ENCODE peak calls at places on chromosomes 7 and 10, in seven cellular contexts. U is AG08396; X is activated CD8-positive, alpha-beta memory T cell treated with anti-CD3 and anti-CD28 coated beads, Interleukin-2, amount 50 U/mL, for 48 hours; P is NT2/D1; B is Caco-2; K is left lobe of liver; E is stimulated activated CD8-positive, alpha-beta memory T cell treated with anti-CD3 and anti-CD28 coated beads, Interleukin-12 subunit alpha, Interleukin-12 subunit beta, amount 100 ng/mL, for 1 hour. Z is an unnamed sample.
A peak's percentile ranks its signal among the peaks of the same experiment; 100 is the strongest.

GRCh38 chr7:108736266-108736891 is 166.7 kb downstream of the DNAJB9 start:
- DNase-seq in K (no peak), E (no peak), X (no peak), P (no peak), B (peak; percentile 41), U (no peak), Z (no peak)

GRCh38 chr7:47601119-47601880 is 19.4 kb upstream of the TNS3 start:
- DNase-seq in E (no peak), K (no peak), P (no peak), U (no peak), B (no peak), X (no peak), Z (peak; percentile 79)

GRCh38 chr10:106311590-106311989 is 852.9 kb downstream of the SORCS1 start:
- DNase-seq in E (no peak), K (no peak), P (no peak), X (no peak), B (no peak), U (no peak), Z (no peak)

GRCh38 chr7:121480058-121480457 is 84.0 kb upstream of the FAM3C start:
- DNase-seq in B (peak; percentile 8), U (no peak), X (no peak), E (no peak), P (peak; percentile 42), K (no peak), Z (peak; percentile 80)

GRCh38 chr10:32095116-32095733 is 39.0 kb upstream of the KIF5B start:
- DNase-seq in X (no peak), K (no peak), U (no peak), P (no peak), B (peak; percentile 70), E (no peak), Z (peak; percentile 7)

GRCh38 chr10:29370092-29370611 is 81.3 kb downstream of the LYZL1 start:
- DNase-seq in X (no peak), U (no peak), P (no peak), B (no peak), E (no peak), K (no peak), Z (no peak)

GRCh38 chr7:127745445-127745844 is 93.5 kb downstream of the SND1 start:
- DNase-seq in X (no peak), U (no peak), E (no peak), B (no peak), K (no peak), P (no peak), Z (no peak)

GRCh38 chr10:116080553-116080952 is 192.5 kb downstream of the GFRA1 start:
- DNase-seq in U (no peak), B (no peak), X (no peak), E (no peak), K (no peak), P (peak; percentile 5), Z (no peak)

GRCh38 chr10:15842493-15843169 is 17.7 kb downstream of the MINDY3 start:
- DNase-seq in K (no peak), X (no peak), U (no peak), E (no peak), P (no peak), B (no peak), Z (peak; percentile 19)

GRCh38 chr7:150341263-150342118 is at the start of gene RARRES2:
- DNase-seq in B (no peak), E (no peak), P (no peak), K (peak; percentile 90), X (no peak), U (peak; percentile 44), Z (no peak)

GRCh38 chr7:80940539-80941205 is 21.8 kb upstream of the SEMA3C start:
- DNase-seq in P (no peak), X (no peak), K (no peak), E (no peak), U (no peak), B (no peak), Z (peak; percentile 28)

GRCh38 chr7:108310351-108310750 is 145.9 kb downstream of the NRCAM start:
- DNase-seq in B (no peak), P (no peak), X (no peak), U (no peak), K (no peak), E (no peak), Z (peak; percentile 46)

GRCh38 chr10:62540389-62540788 is 166.2 kb downstream of the ZNF365 start:
- DNase-seq in U (no peak), P (no peak), X (no peak), E (no peak), K (no peak), B (no peak), Z (no peak)

GRCh38 chr7:124550036-124550435 is 215.6 kb downstream of the GPR37 start:
- DNase-seq in U (no peak), B (no peak), K (no peak), P (no peak), E (no peak), X (no peak), Z (peak; percentile 53)

GRCh38 chr7:137482466-137482865 is 138.9 kb upstream of the PTN start:
- DNase-seq in E (no peak), X (no peak), P (no peak), K (no peak), U (no peak), B (no peak), Z (no peak)

GRCh38 chr10:125102216-125102615 is 58.1 kb downstream of the CTBP2 start:
- DNase-seq in B (no peak), P (no peak), K (no peak), X (no peak), E (no peak), U (peak; percentile 47), Z (peak; percentile 82)

GRCh38 chr10:79392020-79392398 is 44.7 kb downstream of the PPIF start:
- DNase-seq in E (no peak), U (no peak), X (no peak), K (peak; percentile 36), B (no peak), P (no peak), Z (no peak)

GRCh38 chr10:111872591-111872990 is 311.0 kb downstream of the GPAM start:
- DNase-seq in K (no peak), E (no peak), P (no peak), X (no peak), B (no peak), U (no peak), Z (no peak)

GRCh38 chr7:77415474-77415821 is 701 bp downstream of the GSAP start:
- DNase-seq in X (peak; percentile 59), B (peak; percentile 46), U (no peak), E (peak; percentile 4), P (no peak), K (no peak), Z (no peak)

GRCh38 chr7:37312608-37313007 is 136.1 kb downstream of the ELMO1 start:
- DNase-seq in B (no peak), X (no peak), P (no peak), U (no peak), E (no peak), K (no peak), Z (no peak)

GRCh38 chr7:131370523-131370968 is 42.9 kb downstream of the MKLN1 start:
- DNase-seq in E (no peak), P (peak; percentile 16), B (peak; percentile 42), X (no peak), K (no peak), U (peak; percentile 23), Z (peak; percentile 46)

GRCh38 chr7:36082910-36083309 is 70.1 kb upstream of the EEPD1 start:
- DNase-seq in E (no peak), X (no peak), K (no peak), U (no peak), P (no peak), B (no peak), Z (no peak)

GRCh38 chr7:151408839-151409554 is 841 bp downstream of the WDR86 start:
- DNase-seq in E (peak; percentile 41), B (no peak), U (no peak), K (no peak), X (no peak), P (no peak), Z (no peak)

GRCh38 chr10:93615576-93615975 is 3.2 kb downstream of the PDE6C start:
- DNase-seq in E (no peak), P (no peak), B (no peak), U (no peak), X (no peak), K (no peak), Z (no peak)

GRCh38 chr10:77457266-77457665 is 180.3 kb downstream of the KCNMA1 start:
- DNase-seq in K (no peak), B (no peak), X (no peak), U (no peak), E (no peak), P (no peak), Z (no peak)

GRCh38 chr7:116953727-116954442 is 584 bp downstream of the ST7 start:
- DNase-seq in B (peak; percentile 81), K (peak; percentile 62), X (peak; percentile 69), U (peak; percentile 81), E (peak; percentile 4), P (peak; percentile 66), Z (peak; percentile 85)

GRCh38 chr10:106242301-106242700 is 922.2 kb downstream of the SORCS1 start:
- DNase-seq in X (no peak), E (no peak), B (no peak), K (no peak), U (no peak), P (no peak), Z (no peak)

GRCh38 chr10:30459283-30459682 is 25.3 kb downstream of the MAP3K8 start:
- DNase-seq in E (no peak), P (no peak), X (no peak), B (peak; percentile 32), U (no peak), K (no peak), Z (no peak)

GRCh38 chr7:127890726-127891125 is 140.5 kb downstream of the LRRC4 start:
- DNase-seq in X (no peak), U (no peak), B (no peak), K (no peak), E (no peak), P (no peak), Z (no peak)

GRCh38 chr7:129969881-129970446 is 17.2 kb upstream of the UBE2H start:
- DNase-seq in X (no peak), E (no peak), K (no peak), P (peak; percentile 54), U (no peak), B (peak; percentile 72), Z (peak; percentile 54)

GRCh38 chr7:63925626-63926460 is 72.8 kb upstream of the ZNF722 start:
- DNase-seq in U (peak; percentile 58), E (peak; percentile 84), K (peak; percentile 96), X (peak; percentile 89), P (peak; percentile 6), B (no peak), Z (no peak)

GRCh38 chr10:104811166-104811565 is 170.1 kb downstream of the SORCS3 start:
- DNase-seq in U (no peak), B (no peak), E (no peak), K (no peak), X (no peak), P (no peak), Z (no peak)

GRCh38 chr10:33240931-33241330 is 93.5 kb downstream of the NRP1 start:
- DNase-seq in U (no peak), B (no peak), P (no peak), X (no peak), E (no peak), K (no peak), Z (peak; percentile 89)

GRCh38 chr7:123538189-123538714 is 3.9 kb upstream of the IQUB start:
- DNase-seq in P (no peak), E (no peak), K (no peak), U (peak; percentile 8), B (no peak), X (no peak), Z (peak; percentile 66)

GRCh38 chr7:55878701-55879100 is 8.6 kb upstream of the ZNF713 start:
- DNase-seq in B (no peak), E (no peak), K (no peak), P (no peak), U (no peak), X (no peak), Z (no peak)

Z was measured in adipocyte.